ENCODE peak calls at places on chromosomes 13 and 19, in six cellular contexts. R is bronchial epithelial cell, W is psoas muscle, U is IMR-90, Y is endodermal cell, G is right lobe of liver. J is an unnamed sample.

GRCh38 chr13:82010780-82011179 is 1669.9 kb upstream of the SPRY2 start:
- DNase-seq in R (peak; percentile 17), W (no peak), U (no peak), Y (no peak), G (no peak), J (no peak)

GRCh38 chr19:2542341-2543069 is 66.6 kb downstream of the GADD45B start:
- DNase-seq in R (no peak), W (no peak), U (peak; percentile 71), Y (peak; percentile 72), G (no peak), J (no peak)

GRCh38 chr19:9906475-9907087 is 29.7 kb downstream of the OLFM2 start:
- DNase-seq in R (no peak), W (no peak), U (no peak), Y (no peak), G (no peak), J (no peak)

GRCh38 chr19:45122832-45123231 is 29.9 kb downstream of the PPP1R37 start:
- DNase-seq in R (no peak), W (no peak), U (no peak), Y (no peak), G (no peak), J (no peak)

GRCh38 chr13:100954430-100955361 is 280.1 kb upstream of the TMTC4 start:
- DNase-seq in R (no peak), W (no peak), U (peak; percentile 4), Y (no peak), G (no peak), J (no peak)

GRCh38 chr19:54158812-54159351 is 639 bp downstream of the LENG1 start:
- DNase-seq in R (no peak), W (no peak), U (peak; percentile 12), Y (no peak), G (no peak), J (no peak)

GRCh38 chr13:30463820-30464495 is 1.8 kb downstream of the HMGB1 start:
- DNase-seq in R (peak; percentile 53), W (no peak), U (peak; percentile 50), Y (peak; percentile 65), G (peak; percentile 77), J (peak; percentile 67)

GRCh38 chr13:99626461-99627082 is 125.3 kb downstream of the TM9SF2 start:
- DNase-seq in R (peak; percentile 46), W (no peak), U (peak; percentile 21), Y (no peak), G (no peak), J (peak; percentile 46)

GRCh38 chr19:8575467-8575997 is 1.7 kb downstream of the MYO1F start:
- DNase-seq in R (peak; percentile 12), W (no peak), U (peak; percentile 35), Y (peak; percentile 65), G (peak; percentile 46), J (no peak)

GRCh38 chr13:89465366-89465765 is 1794.2 kb downstream of the SLITRK5 start:
- DNase-seq in R (peak; percentile 72), W (no peak), U (no peak), Y (no peak), G (no peak), J (no peak)

GRCh38 chr19:5250127-5250659 is 90.4 kb downstream of the PTPRS start:
- DNase-seq in R (no peak), W (peak; percentile 54), U (no peak), Y (no peak), G (no peak), J (peak; percentile 88)

GRCh38 chr19:52248256-52248655 is 21.1 kb upstream of the ZNF766 start:
- DNase-seq in R (no peak), W (peak; percentile 43), U (peak; percentile 33), Y (peak; percentile 78), G (peak; percentile 51), J (peak; percentile 72)

GRCh38 chr13:73287871-73288270 is 229.1 kb downstream of the KLF5 start:
- DNase-seq in R (peak; percentile 20), W (no peak), U (no peak), Y (no peak), G (no peak), J (no peak)
- H3K36me3 ChIP-seq in R (no peaks in the 10 kb centered on the region), W (no peaks in the 10 kb centered on the region), U (no peaks in the 10 kb centered on the region), Y (no peaks in the 10 kb centered on the region), G (no peaks in the 10 kb centered on the region), J (no peaks in the 10 kb centered on the region)

DNA sequence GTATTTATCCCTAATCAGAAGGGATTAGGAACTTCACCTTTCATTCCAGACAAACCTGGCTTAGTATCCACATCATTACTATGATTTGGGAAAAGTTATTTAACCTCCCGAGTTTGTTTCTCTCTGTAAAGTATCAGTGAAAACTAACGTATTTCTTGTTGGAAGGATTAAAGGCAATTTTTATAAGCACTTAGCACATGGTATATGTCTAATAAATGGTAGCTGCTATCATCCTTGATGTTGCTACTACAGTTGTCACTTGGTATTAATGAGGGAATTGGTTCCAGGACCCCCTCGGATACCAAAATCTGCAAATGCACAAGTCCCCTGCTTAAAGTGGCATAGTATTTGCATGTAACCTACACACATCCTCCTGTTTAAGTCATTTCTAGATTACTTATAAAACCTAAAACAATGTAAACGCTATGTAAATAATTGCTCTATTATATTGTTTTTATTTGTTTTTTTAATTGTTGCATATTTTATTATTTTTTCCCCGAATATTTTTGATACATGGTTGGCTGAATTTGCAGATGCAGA is 42.7 kb upstream of the FAM124A start:
- DNase-seq in R (no peak), W (no peak), U (no peak), Y (no peak), G (no peak), J (no peak)
- H3K36me3 ChIP-seq in R (no peaks in the 10 kb centered on the region), W (no peaks in the 10 kb centered on the region), U (no peaks in the 10 kb centered on the region), Y (peaks cover 50% of the 10 kb centered on the region), G (no peaks in the 10 kb centered on the region), J (no peaks in the 10 kb centered on the region)

DNA sequence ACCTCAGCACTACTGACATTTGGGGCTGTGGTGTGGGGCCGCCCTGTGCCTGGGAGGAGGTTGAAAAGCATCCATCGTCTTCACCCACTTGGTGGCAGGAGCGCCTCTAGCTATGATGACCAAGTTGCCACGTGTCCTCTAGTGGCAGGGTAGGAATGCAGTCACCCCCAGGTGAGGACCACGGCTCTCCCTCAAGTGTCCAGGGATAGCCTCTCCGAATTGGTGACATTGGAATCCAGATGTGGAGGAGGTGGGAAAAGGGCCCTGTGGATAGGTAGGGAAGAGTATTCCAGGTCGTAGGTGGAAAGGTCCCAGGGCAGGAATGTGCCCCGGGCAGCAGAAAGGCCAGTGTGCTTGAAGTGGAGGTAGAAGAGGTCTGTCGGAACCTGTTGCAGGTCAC is 37.6 kb downstream of the ARHGEF18 start:
- DNase-seq in R (peak; percentile 17), W (no peak), U (no peak), Y (peak; percentile 67), G (no peak), J (no peak)
- H3K36me3 ChIP-seq in R (no peaks in the 10 kb centered on the region), W (no peaks in the 10 kb centered on the region), U (no peaks in the 10 kb centered on the region), Y (no peaks in the 10 kb centered on the region), G (no peaks in the 10 kb centered on the region), J (no peaks in the 10 kb centered on the region)

GRCh38 chr13:45367358-45367757 is 26.4 kb upstream of the TPT1 start:
- DNase-seq in R (peak; percentile 99), W (peak; percentile 56), U (peak; percentile 94), Y (peak; percentile 76), G (no peak), J (no peak)

GRCh38 chr13:45364876-45365557 is 24.0 kb upstream of the TPT1 start:
- DNase-seq in R (peak; percentile 46), W (no peak), U (no peak), Y (no peak), G (no peak), J (no peak)

GRCh38 chr13:45362939-45363338 is 22.0 kb upstream of the TPT1 start:
- DNase-seq in R (no peak), W (no peak), U (no peak), Y (peak; percentile 88), G (no peak), J (no peak)

GRCh38 chr13:45367995-45368394 is 27.0 kb upstream of the TPT1 start:
- DNase-seq in R (peak; percentile 56), W (no peak), U (no peak), Y (no peak), G (no peak), J (no peak)

GRCh38 chr13:45365558-45365885 is 24.5 kb upstream of the TPT1 start:
- DNase-seq in R (peak; percentile 73), W (no peak), U (no peak), Y (no peak), G (no peak), J (no peak)
- H3K36me3 ChIP-seq in R (peaks cover 3% of the 10 kb centered on the region), W (no peaks in the 10 kb centered on the region), U (peaks cover 17% of the 10 kb centered on the region), Y (peaks cover 32% of the 10 kb centered on the region), G (no peaks in the 10 kb centered on the region), J (no peaks in the 10 kb centered on the region)